ENCODE peak calls at places on chromosomes 16 and 17, in four cellular contexts. B is testis, X is GM06990, R is tibial nerve. K is an unnamed sample.
A peak's percentile ranks its signal among the peaks of the same experiment; 100 is the strongest.

GRCh38 chr16:70634861-70635260 is 11.5 kb upstream of the IL34 start:
- DNase-seq in B (no peak), X (no peak), R (no peak), K (no peak)

GRCh38 chr16:11133344-11133921 is 122.6 kb downstream of the SOCS1 start:
- DNase-seq in R (peak; percentile 79), X (no peak), B (peak; percentile 69), K (peak; percentile 94)

GRCh38 chr17:17093764-17094163 is 51.5 kb downstream of the MPRIP start:
- DNase-seq in B (no peak), X (no peak), R (no peak), K (no peak)

GRCh38 chr17:7445011-7445927 is at the start of gene CHRNB1:
- DNase-seq in X (no peak), R (no peak), B (peak; percentile 85), K (no peak)

GRCh38 chr16:4911831-4912422 is 25.0 kb downstream of the PPL start:
- DNase-seq in R (no peak), X (no peak), B (no peak), K (no peak)

GRCh38 chr16:68782198-68783174 is 45.4 kb downstream of the CDH1 start:
- DNase-seq in B (no peak), R (no peak), X (peak; percentile 78), K (no peak)

GRCh38 chr16:30063893-30064745 is 1.4 kb upstream of the ALDOA start:
- DNase-seq in B (peak; percentile 81), X (peak; percentile 64), R (peak; percentile 73), K (no peak)

GRCh38 chr16:85245307-85246172 is 133.3 kb upstream of the CIBAR2 start:
- DNase-seq in B (peak; percentile 65), R (peak; percentile 47), X (no peak), K (peak; percentile 60)

GRCh38 chr17:79393358-79394038 is 217.4 kb downstream of the RBFOX3 start:
- DNase-seq in X (peak; percentile 76), B (peak; percentile 89), R (peak; percentile 70), K (peak; percentile 82)

GRCh38 chr16:88669986-88670385 is 7.1 kb upstream of the MVD start:
- DNase-seq in R (no peak), X (no peak), B (no peak), K (no peak)

GRCh38 chr16:48272837-48273421 is 25.6 kb upstream of the ABCC11 start:
- DNase-seq in R (no peak), X (no peak), B (no peak), K (no peak)

GRCh38 chr17:143785-144281 is 6.5 kb downstream of the SCGB1C2 start:
- DNase-seq in B (peak; percentile 85), X (peak; percentile 75), R (peak; percentile 64), K (peak; percentile 64)

GRCh38 chr16:15055141-15056053 is 477 bp downstream of the NTAN1 start:
- DNase-seq in B (peak; percentile 52), R (no peak), X (no peak), K (peak; percentile 68)

DNA sequence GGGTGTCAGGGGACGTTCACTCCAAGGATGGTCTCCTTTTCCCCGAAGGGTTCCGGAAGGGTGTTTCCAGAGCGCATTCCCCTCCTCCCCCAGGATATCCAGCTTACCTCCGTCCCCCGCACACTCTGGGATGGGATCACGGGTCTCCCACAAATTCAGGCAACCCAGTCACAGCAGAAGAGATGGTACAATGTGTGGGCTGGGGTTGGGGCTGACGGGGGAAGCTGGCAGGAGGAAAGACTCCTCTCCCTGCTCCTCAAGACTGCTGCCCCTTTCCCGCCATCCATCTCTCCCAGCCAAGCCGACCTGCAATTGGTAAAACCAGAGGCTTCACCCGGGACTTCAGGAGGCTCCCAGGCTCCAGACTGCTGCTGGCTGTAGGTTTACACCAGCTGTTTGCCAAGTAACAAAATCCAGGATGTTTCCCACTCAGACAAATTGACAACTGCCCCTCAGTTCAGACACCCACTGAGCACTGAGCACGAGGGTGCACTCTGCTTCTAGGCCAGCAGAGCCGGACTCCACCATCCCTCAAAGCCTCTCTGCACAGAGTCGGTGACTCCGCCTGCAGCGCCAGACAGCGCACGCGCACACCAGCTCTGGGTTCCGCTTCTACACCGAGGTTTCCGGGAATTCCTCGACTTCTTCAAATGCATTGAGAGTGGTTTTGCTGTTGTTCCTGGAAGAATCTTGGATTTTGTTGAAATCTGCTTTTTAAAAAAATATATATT is 37.7 kb downstream of the ASPA start:
- DNase-seq in X (peak; percentile 63), R (no peak), B (peak; percentile 59), K (no peak)
- H3K4me3 ChIP-seq in X (no peak overlapping the region), R (no peak overlapping the region), B (no peak overlapping the region), K (no peak overlapping the region)

GRCh38 chr17:77400445-77400870 is 259.7 kb downstream of the SEC14L1 start:
- DNase-seq in X (peak; percentile 50), R (no peak), B (no peak), K (no peak)
- H3K4me3 ChIP-seq in X (no peak overlapping the region), R (peak overlapping the region; percentile 13), B (no peak overlapping the region), K (no peak overlapping the region)

DNA sequence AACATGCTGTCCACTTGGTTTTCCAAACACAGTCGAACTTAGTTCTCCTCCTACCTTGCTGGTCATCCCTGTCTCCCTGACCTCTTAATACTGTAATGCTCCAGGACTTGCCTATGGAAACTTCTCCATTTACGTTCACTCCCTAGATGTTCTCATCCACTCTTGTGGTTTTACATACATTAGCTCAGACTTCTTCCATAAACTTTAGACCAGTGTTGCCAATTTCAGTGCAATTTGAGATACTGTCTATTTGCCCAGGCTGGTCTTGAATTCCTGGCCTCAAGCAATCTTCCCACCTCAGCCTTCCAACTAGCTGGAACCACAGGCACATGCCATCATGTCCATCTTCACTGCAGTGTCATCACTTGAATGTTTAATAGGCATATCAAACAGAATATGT is 1.5 kb downstream of the MATCAP1 start:
- DNase-seq in B (no peak), R (no peak), X (no peak), K (no peak)
- H3K4me3 ChIP-seq in B (no peak overlapping the region), R (no peak overlapping the region), X (peak overlapping the region; percentile 77), K (no peak overlapping the region)

DNA sequence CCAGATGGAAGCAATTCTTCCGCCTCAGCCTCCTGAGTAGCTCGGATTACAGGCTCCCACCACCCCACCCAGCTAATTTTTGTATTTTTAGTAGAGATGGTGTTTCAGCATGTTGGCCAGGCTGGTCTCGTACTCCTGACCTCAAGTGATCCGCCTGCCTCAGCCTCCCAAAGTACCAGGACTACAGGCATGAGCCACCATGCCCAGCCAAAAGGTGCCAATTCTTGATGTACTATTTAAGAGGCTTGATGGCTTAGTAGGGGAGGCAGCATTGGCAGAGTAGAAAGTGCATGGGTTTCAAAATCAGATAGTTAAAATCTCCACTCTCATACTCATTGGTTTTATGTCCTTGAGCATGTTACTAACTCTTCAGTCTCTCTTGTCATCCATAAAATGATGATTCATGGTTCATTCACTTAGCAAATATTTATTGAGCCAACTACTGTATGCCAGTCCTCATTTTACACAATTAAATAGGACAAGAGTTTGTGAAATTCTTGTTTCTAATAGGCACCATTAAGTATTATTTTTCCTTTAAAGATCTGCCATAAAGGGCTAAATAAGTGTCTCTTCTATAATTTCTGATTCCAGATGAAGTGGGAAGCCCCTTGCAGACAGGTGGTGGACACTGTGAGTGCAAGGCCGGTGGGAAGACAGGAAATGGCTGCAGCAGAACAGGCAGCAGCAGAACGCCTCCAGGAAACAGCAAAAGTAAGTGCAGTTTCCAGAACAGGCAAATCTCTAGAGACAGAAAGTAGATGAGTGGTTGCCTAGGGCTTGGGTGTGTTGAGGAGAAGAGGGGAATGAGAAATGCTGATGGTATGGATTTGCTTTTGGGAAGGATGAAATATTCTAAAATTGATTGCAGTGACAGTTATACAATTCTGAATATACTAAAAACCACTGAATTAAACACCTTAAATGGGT is 8.2 kb upstream of the RPL27 start:
- DNase-seq in X (no peak), R (no peak), B (no peak), K (peak; percentile 28)
- H3K4me3 ChIP-seq in X (no peak overlapping the region), R (no peak overlapping the region), B (no peak overlapping the region), K (no peak overlapping the region)

DNA sequence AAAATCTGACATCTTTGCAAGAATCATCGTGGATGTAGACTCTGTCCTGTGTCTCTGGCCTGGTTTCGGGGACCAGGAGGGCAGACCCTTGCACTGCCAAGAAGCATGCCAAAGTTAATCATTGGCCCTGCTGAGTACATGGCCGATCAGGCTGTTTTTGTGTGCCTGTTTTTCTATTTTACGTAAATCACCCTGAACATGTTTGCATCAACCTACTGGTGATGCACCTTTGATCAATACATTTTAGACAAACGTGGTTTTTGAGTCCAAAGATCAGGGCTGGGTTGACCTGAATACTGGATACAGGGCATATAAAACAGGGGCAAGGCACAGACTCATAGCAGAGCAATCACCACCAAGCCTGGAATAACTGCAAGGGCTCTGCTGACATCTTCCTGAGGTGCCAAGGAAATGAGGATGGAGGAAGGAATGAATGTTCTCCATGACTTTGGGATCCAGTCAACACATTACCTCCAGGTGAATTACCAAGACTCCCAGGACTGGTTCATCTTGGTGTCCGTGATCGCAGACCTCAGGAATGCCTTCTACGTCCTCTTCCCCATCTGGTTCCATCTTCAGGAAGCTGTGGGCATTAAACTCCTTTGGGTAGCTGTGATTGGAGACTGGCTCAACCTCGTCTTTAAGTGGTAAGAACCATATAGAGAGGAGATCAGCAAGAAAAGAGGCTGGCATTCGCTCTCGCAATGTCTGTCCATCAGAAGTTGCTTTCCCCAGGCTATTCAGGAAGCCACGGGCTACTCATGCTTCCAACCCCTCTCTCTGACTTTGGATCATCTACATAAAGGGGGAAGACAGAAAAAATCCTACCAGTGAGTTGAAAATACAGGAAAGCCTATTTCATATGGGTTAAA is at the start of gene G6PC1:
- DNase-seq in R (no peak), X (no peak), B (no peak), K (no peak)
- H3K4me3 ChIP-seq in R (no peak within 1 kb of the TSS), X (no peak within 1 kb of the TSS), B (no peak within 1 kb of the TSS), K (no peak within 1 kb of the TSS)

DNA sequence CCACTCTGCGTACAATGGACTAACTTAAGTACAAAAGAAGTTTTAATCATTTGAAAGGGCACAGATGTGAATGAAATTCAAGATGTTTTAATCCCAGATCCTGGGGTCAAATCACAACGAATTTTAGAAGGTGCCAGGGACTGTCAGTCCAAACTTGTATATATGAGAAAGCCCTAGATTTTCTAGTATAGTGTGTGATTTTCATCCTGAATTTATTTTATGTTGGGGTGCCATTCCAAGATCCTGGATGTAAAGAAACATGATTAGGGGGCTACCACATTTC is 64.3 kb downstream of the TUBD1 start:
- DNase-seq in R (no peak), B (no peak), X (no peak), K (peak; percentile 32)
- H3K4me3 ChIP-seq in R (no peak overlapping the region), B (no peak overlapping the region), X (peak overlapping the region; percentile 53), K (no peak overlapping the region)

DNA sequence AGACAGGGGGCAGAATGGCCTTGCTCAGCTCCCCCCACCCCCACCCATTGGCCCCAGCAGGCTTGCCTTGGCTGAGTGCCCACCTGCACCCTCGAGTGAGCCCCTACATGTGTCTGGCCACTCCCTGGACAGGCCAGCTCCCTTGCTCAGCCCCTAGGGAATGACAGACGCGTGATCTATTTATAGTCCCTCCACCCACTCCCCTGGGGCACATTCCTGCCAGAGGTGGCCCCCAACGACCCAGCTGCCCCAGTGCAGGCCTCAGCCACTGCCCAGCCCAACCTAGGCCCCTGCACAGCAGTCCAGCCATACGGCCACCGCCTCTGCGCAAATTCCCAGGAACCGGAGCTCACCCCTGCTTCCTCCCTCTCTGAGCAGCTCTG is 11.4 kb upstream of the P2RX1 start:
- DNase-seq in X (no peak), B (no peak), R (no peak), K (no peak)
- H3K4me3 ChIP-seq in X (no peak overlapping the region), B (no peak overlapping the region), R (no peak overlapping the region), K (no peak overlapping the region)